ENCODE peak calls at places on chromosomes 7 and 10, in seven cellular contexts. I is lower lobe of right lung, U is AG04450, D is AG10803, S is BJ, V is progenitor cell of endocrine pancreas, M is hepatocyte. Z is an unnamed sample.

GRCh38 chr10:78977761-78978305 is 90.9 kb upstream of the ZMIZ1 start:
- DNase-seq in M (peak; percentile 58), D (peak; percentile 91), I (peak; percentile 62), U (no peak), S (peak; percentile 80), V (no peak), Z (peak; percentile 93)

GRCh38 chr10:114489521-114490310 is 85.4 kb upstream of the AFAP1L2 start:
- DNase-seq in V (no peak), S (no peak), I (no peak), U (no peak), M (no peak), D (no peak), Z (no peak)

GRCh38 chr10:129780158-129780557 is 183.9 kb downstream of the EBF3 start:
- DNase-seq in I (peak; percentile 18), V (no peak), D (no peak), S (no peak), M (no peak), U (no peak), Z (no peak)

GRCh38 chr10:70162157-70162891 is 8.0 kb downstream of the SAR1A start:
- DNase-seq in I (no peak), D (peak; percentile 24), U (no peak), S (no peak), M (no peak), V (no peak), Z (no peak)

GRCh38 chr10:14302035-14302434 is 28.7 kb downstream of the FRMD4A start:
- DNase-seq in V (no peak), M (no peak), D (peak; percentile 35), I (no peak), S (no peak), U (peak; percentile 6), Z (peak; percentile 14)

GRCh38 chr7:130342701-130343380 is 1.8 kb upstream of the CPA5 start:
- DNase-seq in U (no peak), M (no peak), D (no peak), I (no peak), V (no peak), S (no peak), Z (no peak)

GRCh38 chr7:151689196-151689971 is 169.7 kb upstream of the RHEB start:
- DNase-seq in D (no peak), S (no peak), I (peak; percentile 53), V (no peak), M (no peak), U (no peak), Z (no peak)

GRCh38 chr10:31299119-31299518 is 19.9 kb upstream of the ZEB1 start:
- DNase-seq in I (no peak), M (no peak), S (no peak), D (no peak), V (no peak), U (no peak), Z (peak; percentile 11)

GRCh38 chr7:240887-241421 is 48.6 kb downstream of the FAM20C start:
- DNase-seq in V (no peak), D (no peak), I (no peak), U (no peak), M (no peak), S (no peak), Z (no peak)

GRCh38 chr10:7945469-7946187 is 108.9 kb upstream of the GATA3 start:
- DNase-seq in I (no peak), U (no peak), V (no peak), D (peak; percentile 33), S (no peak), M (no peak), Z (peak; percentile 61)

GRCh38 chr7:115558186-115558585 is 472.4 kb downstream of the TFEC start:
- DNase-seq in S (peak; percentile 60), D (peak; percentile 67), M (no peak), V (no peak), I (no peak), U (no peak), Z (peak; percentile 19)

GRCh38 chr7:122970740-122971725 is 24.5 kb downstream of the TAS2R16 start:
- DNase-seq in U (no peak), S (no peak), D (no peak), V (no peak), I (no peak), M (no peak), Z (no peak)

GRCh38 chr7:134533288-134533771 is 6.0 kb downstream of the AKR1B10 start:
- DNase-seq in U (no peak), M (no peak), I (no peak), V (no peak), S (no peak), D (peak; percentile 13), Z (peak; percentile 33)

DNA sequence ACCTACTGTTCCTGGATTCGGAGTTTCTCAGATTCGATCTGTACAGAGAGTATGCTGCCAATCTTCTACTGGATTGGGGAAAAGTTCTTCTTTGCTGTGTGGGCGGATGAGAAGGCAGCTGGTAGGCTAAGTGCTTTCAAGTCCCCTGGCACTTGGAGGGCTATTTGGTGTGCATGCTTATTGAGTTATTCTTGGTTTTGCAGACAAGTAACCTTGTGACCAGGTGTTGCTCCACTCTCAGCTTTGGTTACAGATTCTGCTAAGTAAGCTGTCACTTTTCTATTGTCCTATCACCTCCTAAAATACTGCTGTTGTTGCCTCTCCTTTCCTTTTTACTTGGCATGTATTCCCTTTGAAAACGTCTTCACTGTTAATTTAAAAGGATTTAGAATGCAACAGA is 1375.1 kb upstream of the LRRTM3 start:
- DNase-seq in M (no peak), D (no peak), I (no peak), V (no peak), S (no peak), U (no peak), Z (no peak)
- TF ChIP-seq CTCF in M (no peak), D (no peak), I (no peak), V (no peak), S (no peak), U (no peak), Z (no peak)

GRCh38 chr10:1420663-1421362 is 316.5 kb downstream of the ADARB2 start:
- DNase-seq in U (no peak), D (no peak), M (peak; percentile 85), I (peak; percentile 65), V (peak; percentile 75), S (no peak), Z (no peak)
- TF ChIP-seq CTCF in U (no peak), D (no peak), M (peak; percentile 91), I (peak; percentile 63), V (peak; percentile 91), S (no peak), Z (peak; percentile 15)

GRCh38 chr10:230758-231157 is 95.5 kb downstream of the ZMYND11 start:
- DNase-seq in V (no peak), D (no peak), S (no peak), M (no peak), I (no peak), U (no peak), Z (peak; percentile 15)
- TF ChIP-seq CTCF in V (peak; percentile 48), D (peak; percentile 43), S (peak; percentile 40), M (peak; percentile 19), I (peak; percentile 36), U (peak; percentile 49), Z (peak; percentile 48)

GRCh38 chr7:25180592-25180923 is 47.7 kb downstream of the NPVF start:
- DNase-seq in I (no peak), U (no peak), D (no peak), M (no peak), V (no peak), S (no peak), Z (no peak)

GRCh38 chr7:25181537-25181936 is 46.7 kb downstream of the NPVF start:
- DNase-seq in I (no peak), D (no peak), U (no peak), S (no peak), M (no peak), V (no peak), Z (no peak)

GRCh38 chr7:25179325-25179724 is 49.0 kb downstream of the NPVF start:
- DNase-seq in M (no peak), V (no peak), I (no peak), S (no peak), D (no peak), U (no peak), Z (peak; percentile 2)

GRCh38 chr7:25179771-25180591 is 48.3 kb downstream of the NPVF start:
- DNase-seq in M (peak; percentile 94), I (peak; percentile 94), D (peak; percentile 75), S (peak; percentile 11), V (peak; percentile 98), U (peak; percentile 49), Z (peak; percentile 67)

GRCh38 chr7:25180946-25181345 is 47.3 kb downstream of the NPVF start:
- DNase-seq in U (no peak), S (no peak), I (no peak), M (no peak), V (no peak), D (no peak), Z (peak; percentile 29)
- TF ChIP-seq CTCF in U (peak; percentile 17), S (peak; percentile 11), I (no peak), M (no peak), V (no peak), D (peak; percentile 5), Z (no peak)

DNA sequence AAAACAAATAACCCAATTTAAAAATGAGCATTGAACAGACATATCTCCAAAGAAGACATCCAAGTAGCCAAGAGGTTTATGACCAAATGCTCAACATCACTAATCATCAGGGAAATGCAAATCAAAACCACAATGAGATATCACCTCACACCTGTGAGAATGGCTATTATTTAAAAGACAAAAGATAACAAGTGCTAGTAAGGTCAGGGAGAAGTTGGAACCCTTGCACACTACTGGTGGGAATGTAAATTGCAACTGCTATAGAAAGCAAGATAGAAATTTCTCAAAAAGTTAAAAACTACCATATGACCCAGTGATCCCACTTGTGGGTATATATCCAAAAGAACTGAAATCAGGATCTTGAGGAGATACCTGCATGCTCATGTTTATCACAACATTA is 49.5 kb downstream of the SGMS1 start:
- DNase-seq in V (no peak), D (no peak), S (no peak), U (no peak), M (no peak), I (no peak), Z (no peak)
- TF ChIP-seq CTCF in V (peak; percentile 31), D (peak; percentile 24), S (peak; percentile 15), U (peak; percentile 28), M (no peak), I (no peak), Z (peak; percentile 30)

GRCh38 chr7:47571355-47572100 is 10.4 kb downstream of the TNS3 start:
- DNase-seq in V (no peak), I (peak; percentile 83), U (peak; percentile 67), M (peak; percentile 62), D (peak; percentile 93), S (peak; percentile 80), Z (peak; percentile 72)
- TF ChIP-seq CTCF in V (no peak), I (no peak), U (peak; percentile 16), M (no peak), D (no peak), S (peak; percentile 3), Z (no peak)

DNA sequence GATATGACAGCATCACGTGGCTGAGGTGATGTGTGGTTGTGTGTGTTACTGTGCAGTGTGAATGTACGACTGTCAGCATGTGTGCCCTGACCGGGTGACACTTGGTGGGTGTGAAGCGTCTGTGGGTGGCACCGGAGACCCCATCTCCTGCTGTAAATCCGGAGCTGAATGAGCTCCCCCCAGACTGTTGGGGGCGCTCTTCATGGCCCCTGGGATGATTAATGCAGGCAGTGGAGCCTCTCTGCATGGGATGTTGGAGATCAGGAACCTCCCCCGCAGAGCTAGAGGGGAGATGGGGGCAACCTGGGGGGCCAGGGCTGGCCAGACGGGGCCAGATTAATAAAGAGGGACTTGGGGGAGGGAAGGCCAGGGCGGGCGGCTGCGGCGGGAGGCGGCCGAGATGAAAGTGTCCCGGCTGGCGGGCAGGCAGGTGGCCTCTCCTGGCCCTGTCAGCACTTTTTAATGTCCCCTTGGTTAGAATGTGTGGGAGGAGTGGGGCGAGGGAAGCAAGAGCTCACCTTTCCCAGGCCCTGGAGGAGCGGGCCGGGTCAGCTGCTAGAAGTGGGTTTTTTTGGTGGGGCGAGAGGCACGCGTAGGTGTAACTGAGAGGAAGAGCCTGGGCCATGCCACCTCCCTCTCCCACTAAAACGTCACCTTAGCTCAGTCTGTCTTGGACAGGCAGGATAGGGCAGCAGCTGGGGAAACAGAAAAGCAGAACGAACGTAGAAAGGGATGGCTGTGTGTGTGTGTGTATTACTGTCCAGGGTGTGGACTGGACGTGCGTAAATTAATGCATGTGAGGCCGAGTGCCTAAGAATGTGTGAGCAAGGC is 34.2 kb downstream of the HIF1AN start:
- DNase-seq in I (no peak), D (no peak), U (no peak), S (no peak), V (no peak), M (no peak), Z (no peak)
- TF ChIP-seq CTCF in I (no peak), D (no peak), U (no peak), S (no peak), V (peak; percentile 30), M (no peak), Z (no peak)